ENCODE peak calls at places on chromosomes 7 and 10, in six cellular contexts. One of them, this sample, is unnamed.

GRCh38 chr7:90262438-90262837 is 17.5 kb downstream of the CFAP69 start:
- DNase-seq in H1: no peak
- DNase-seq in IMR-90: peak; percentile 35
- DNase-seq in trophoblast cell: no peak
- DNase-seq in mesenchymal stem cell: peak; percentile 20
- DNase-seq in H9: no peak
- DNase-seq in this sample: no peak

GRCh38 chr10:89312973-89313372 is 11.1 kb downstream of the IFIT2 start:
- DNase-seq in IMR-90: no peak
- DNase-seq in trophoblast cell: no peak
- DNase-seq in H1: no peak
- DNase-seq in H9: no peak
- DNase-seq in mesenchymal stem cell: no peak
- DNase-seq in this sample: no peak

GRCh38 chr10:86437447-86437846 is 70.9 kb upstream of the GRID1 start:
- DNase-seq in H1: no peak
- DNase-seq in trophoblast cell: no peak
- DNase-seq in H9: no peak
- DNase-seq in IMR-90: no peak
- DNase-seq in mesenchymal stem cell: no peak
- DNase-seq in this sample: no peak

GRCh38 chr10:81108516-81109199 is 571.0 kb downstream of the SH2D4B start:
- DNase-seq in trophoblast cell: no peak
- DNase-seq in IMR-90: peak; percentile 3
- DNase-seq in mesenchymal stem cell: peak; percentile 42
- DNase-seq in H9: no peak
- DNase-seq in H1: no peak
- DNase-seq in this sample: no peak

GRCh38 chr10:106919798-106920382 is 244.6 kb downstream of the SORCS1 start:
- DNase-seq in trophoblast cell: no peak
- DNase-seq in H1: no peak
- DNase-seq in mesenchymal stem cell: no peak
- DNase-seq in H9: no peak
- DNase-seq in IMR-90: no peak
- DNase-seq in this sample: no peak

GRCh38 chr7:126185959-126186580 is 1066.7 kb downstream of the GRM8 start:
- DNase-seq in H1: peak; percentile 27
- DNase-seq in mesenchymal stem cell: no peak
- DNase-seq in H9: peak; percentile 75
- DNase-seq in trophoblast cell: peak; percentile 62
- DNase-seq in IMR-90: no peak
- DNase-seq in this sample: no peak

GRCh38 chr7:76424413-76425111 is at the start of gene ZP3:
- DNase-seq in H1: no peak
- DNase-seq in trophoblast cell: no peak
- DNase-seq in H9: no peak
- DNase-seq in mesenchymal stem cell: no peak
- DNase-seq in IMR-90: no peak
- DNase-seq in this sample: no peak

GRCh38 chr10:101986277-101986971 is 69.5 kb downstream of the ARMH3 start:
- DNase-seq in H9: no peak
- DNase-seq in H1: no peak
- DNase-seq in IMR-90: no peak
- DNase-seq in mesenchymal stem cell: no peak
- DNase-seq in trophoblast cell: peak; percentile 27
- DNase-seq in this sample: no peak

GRCh38 chr10:70914316-70914864 is 26.0 kb upstream of the PCBD1 start:
- DNase-seq in trophoblast cell: no peak
- DNase-seq in H9: no peak
- DNase-seq in IMR-90: no peak
- DNase-seq in H1: no peak
- DNase-seq in mesenchymal stem cell: no peak
- DNase-seq in this sample: no peak

DNA sequence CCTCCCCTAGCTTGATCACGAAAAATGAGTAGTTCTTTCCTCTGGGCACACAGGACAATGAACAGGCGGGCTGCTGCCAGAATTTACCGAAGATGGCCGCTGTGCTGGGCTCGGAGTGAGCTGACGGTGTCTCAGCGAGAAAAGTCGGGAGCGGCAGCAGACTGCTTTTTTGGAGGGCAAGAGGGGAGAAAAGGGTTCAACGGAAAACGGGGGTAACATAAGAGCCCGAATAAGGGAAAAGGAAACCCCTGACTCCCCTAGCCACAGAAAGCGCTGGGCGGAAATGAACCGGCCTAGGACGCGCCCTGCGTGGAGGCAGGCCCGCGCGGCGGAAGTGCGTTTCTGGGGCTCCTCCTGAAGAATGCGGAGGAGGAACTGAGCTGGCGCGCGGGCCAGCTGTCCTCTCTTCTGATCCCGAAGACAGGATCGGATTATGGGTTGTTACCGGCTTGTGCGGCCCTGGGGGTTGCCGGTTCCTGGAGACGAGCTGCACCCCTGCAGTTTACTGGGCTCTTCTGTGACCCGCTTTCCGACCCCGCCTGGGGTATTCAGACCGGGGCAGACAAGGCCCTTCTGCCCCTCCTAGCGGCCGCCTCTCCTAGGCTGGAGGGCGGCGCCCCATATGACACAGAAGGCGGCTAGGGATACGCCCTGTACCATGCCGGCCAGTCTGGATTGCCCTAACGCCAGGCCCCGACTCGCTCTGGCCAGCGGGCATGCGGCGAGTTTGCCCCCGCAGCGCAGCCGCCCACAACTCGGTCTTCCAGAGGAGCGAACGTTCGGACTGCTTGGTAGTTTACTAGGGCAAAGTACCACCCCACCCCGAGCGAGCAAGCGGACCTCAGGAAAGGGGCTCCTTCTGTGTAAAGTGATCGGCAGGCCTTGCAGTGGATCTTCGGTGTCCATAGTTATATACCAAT is 30.1 kb upstream of the KMT2E start:
- DNase-seq in H1: peak; percentile 58
- DNase-seq in trophoblast cell: peak; percentile 33
- DNase-seq in IMR-90: peak; percentile 81
- DNase-seq in H9: peak; percentile 91
- DNase-seq in mesenchymal stem cell: peak; percentile 93
- DNase-seq in this sample: peak; percentile 72
- H3K4me1 ChIP-seq in H1: peaks cover 13% of the 10 kb centered on the region
- H3K4me1 ChIP-seq in trophoblast cell: peaks cover 8% of the 10 kb centered on the region
- H3K4me1 ChIP-seq in IMR-90: peaks cover 16% of the 10 kb centered on the region
- H3K4me1 ChIP-seq in H9: no peaks in the 10 kb centered on the region
- H3K4me1 ChIP-seq in mesenchymal stem cell: peaks cover 12% of the 10 kb centered on the region
- H3K4me1 ChIP-seq in this sample: peaks cover 41% of the 10 kb centered on the region

DNA sequence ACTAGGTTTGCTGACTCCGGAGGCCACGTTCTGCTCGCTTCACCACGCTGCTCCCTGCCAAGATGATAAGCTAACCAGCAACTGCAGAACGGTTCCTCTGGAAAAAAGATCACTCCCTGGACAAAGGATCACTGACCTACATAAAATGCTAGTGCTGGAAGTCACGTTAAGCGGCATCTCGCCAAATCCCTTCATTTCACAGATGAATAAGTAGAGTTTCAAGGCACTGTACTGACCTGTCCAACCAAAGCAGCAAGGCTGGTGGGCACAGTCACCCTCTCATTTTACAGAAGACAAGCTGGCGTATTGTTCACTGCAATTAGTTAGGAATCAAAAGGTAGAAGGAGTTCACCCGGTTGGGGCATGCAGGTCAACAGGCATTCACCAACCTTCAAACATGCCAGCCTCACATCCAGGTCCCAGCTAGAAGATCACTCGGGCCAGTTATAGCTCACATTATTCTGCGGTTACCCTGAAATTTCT is 33.0 kb downstream of the HIPK2 start:
- DNase-seq in H1: no peak
- DNase-seq in mesenchymal stem cell: no peak
- DNase-seq in trophoblast cell: no peak
- DNase-seq in H9: no peak
- DNase-seq in IMR-90: no peak
- DNase-seq in this sample: no peak
- H3K9ac ChIP-seq in H1: no peak overlapping the region
- H3K9ac ChIP-seq in mesenchymal stem cell: no peak overlapping the region
- H3K9ac ChIP-seq in trophoblast cell: no peak overlapping the region
- H3K9ac ChIP-seq in H9: no peak overlapping the region
- H3K9ac ChIP-seq in IMR-90: no peak overlapping the region
- H3K9ac ChIP-seq in this sample: no peak overlapping the region

DNA sequence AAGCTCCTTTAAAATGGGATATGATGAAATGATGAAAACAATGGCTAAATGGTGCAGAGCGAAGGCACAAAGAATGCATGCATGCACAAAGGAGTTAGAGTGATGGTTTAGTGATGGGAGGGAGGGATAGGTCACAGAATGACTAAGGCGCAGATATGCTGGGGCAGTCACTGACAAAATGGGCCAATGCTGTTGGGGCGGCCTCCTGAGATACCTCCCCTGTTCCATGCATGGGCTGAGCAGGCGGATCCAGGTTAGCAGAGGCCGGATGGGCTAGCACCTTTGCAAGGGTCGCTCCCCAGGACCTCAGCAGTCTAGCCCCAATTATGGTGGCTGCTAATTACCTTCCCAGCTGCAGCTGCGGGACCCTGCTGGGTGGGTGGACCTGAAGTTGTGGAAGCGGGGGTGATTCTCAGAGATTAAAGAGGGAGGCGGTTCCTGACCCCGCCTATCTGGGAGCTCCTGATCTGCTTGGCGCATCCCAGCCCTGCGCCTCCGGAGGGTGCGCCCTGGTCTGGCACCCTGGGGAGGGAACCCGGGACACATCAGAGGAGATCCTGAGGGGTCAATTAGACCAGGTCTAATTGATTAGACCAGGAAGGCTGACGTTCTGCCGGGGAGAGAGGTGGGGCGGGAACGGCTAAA is 175.0 kb downstream of the CYP26A1 start:
- DNase-seq in trophoblast cell: no peak
- DNase-seq in mesenchymal stem cell: no peak
- DNase-seq in IMR-90: no peak
- DNase-seq in H1: no peak
- DNase-seq in H9: peak; percentile 32
- DNase-seq in this sample: no peak
- H4K91ac ChIP-seq in trophoblast cell: no peak overlapping the region
- H4K91ac ChIP-seq in mesenchymal stem cell: no peak overlapping the region
- H4K91ac ChIP-seq in IMR-90: no peak overlapping the region
- H4K91ac ChIP-seq in H1: no peak overlapping the region
- H4K91ac ChIP-seq in H9: no peak overlapping the region
- H4K91ac ChIP-seq in this sample: no peak overlapping the region

GRCh38 chr7:37284285-37284684 is 164.4 kb downstream of the ELMO1 start:
- DNase-seq in H9: no peak
- DNase-seq in trophoblast cell: no peak
- DNase-seq in mesenchymal stem cell: no peak
- DNase-seq in H1: no peak
- DNase-seq in IMR-90: no peak
- DNase-seq in this sample: no peak
- H3K4me1 ChIP-seq in H9: no peaks in the 10 kb centered on the region
- H3K4me1 ChIP-seq in trophoblast cell: peaks cover 34% of the 10 kb centered on the region
- H3K4me1 ChIP-seq in mesenchymal stem cell: no peaks in the 10 kb centered on the region
- H3K4me1 ChIP-seq in H1: peaks cover 16% of the 10 kb centered on the region
- H3K4me1 ChIP-seq in IMR-90: no peaks in the 10 kb centered on the region
- H3K4me1 ChIP-seq in this sample: peaks cover 3% of the 10 kb centered on the region

DNA sequence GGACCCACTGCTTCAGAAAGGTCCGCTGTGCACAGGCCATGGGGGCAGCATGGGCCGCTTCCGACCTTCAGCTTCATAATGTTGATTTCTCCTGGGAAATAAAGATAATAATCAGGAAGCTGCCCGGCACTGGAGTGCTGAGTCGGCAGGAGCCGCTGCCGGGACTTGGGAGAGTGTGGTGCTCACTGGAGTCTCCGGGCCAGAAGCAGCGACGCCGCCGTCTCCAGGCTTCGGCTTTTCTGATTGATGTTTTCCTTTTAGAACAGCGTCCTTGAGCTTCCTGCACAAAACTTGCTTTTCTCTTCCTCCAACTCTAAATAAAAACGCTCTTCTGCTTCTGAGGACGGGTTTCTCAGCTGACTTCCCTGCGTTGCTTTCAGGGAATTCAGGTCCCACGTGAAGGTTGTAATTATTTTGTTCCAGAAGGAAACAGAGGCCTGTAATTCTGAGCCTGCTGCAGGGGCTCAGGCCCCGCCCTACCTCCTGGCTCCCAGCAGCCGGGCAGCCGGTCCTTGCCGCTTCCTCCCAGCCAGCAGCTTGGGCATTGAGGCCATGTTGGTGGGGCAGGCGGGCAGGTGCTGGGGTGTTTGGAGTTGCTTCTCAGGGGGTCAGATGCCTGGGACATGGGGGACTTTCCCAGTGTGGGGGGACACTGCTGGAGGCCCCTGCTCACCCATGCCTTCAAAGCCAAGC is 14.7 kb downstream of the PWWP2B start:
- DNase-seq in H9: no peak
- DNase-seq in trophoblast cell: peak; percentile 37
- DNase-seq in H1: no peak
- DNase-seq in IMR-90: peak; percentile 20
- DNase-seq in mesenchymal stem cell: peak; percentile 86
- DNase-seq in this sample: no peak
- H3K9ac ChIP-seq in H9: no peak overlapping the region
- H3K9ac ChIP-seq in trophoblast cell: no peak overlapping the region
- H3K9ac ChIP-seq in H1: no peak overlapping the region
- H3K9ac ChIP-seq in IMR-90: no peak overlapping the region
- H3K9ac ChIP-seq in mesenchymal stem cell: peak overlapping the region; percentile 72
- H3K9ac ChIP-seq in this sample: no peak overlapping the region

DNA sequence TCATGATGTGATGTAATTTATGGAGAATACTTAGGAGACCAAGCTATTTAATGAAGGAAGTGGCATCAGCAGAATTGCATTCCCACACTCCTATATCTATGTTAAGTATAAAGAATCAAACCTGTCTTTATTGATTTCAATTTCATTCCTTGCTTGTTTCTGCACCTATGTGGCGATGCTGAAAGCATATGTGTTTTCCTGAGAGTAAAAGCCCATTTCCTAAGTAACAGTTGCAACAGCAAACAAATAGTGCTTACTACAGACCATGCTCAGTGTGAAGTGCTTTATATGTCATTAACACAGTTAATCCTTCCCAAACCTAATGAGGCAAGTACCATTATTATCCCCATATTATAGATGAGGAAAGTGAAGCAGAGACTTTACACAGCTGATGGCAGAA is 552.1 kb downstream of the PARD3 start:
- DNase-seq in IMR-90: no peak
- DNase-seq in trophoblast cell: no peak
- DNase-seq in H9: no peak
- DNase-seq in H1: no peak
- DNase-seq in mesenchymal stem cell: peak; percentile 40
- DNase-seq in this sample: no peak
- H4K91ac ChIP-seq in IMR-90: no peak overlapping the region
- H4K91ac ChIP-seq in trophoblast cell: no peak overlapping the region
- H4K91ac ChIP-seq in H9: no peak overlapping the region
- H4K91ac ChIP-seq in H1: no peak overlapping the region
- H4K91ac ChIP-seq in mesenchymal stem cell: no peak overlapping the region
- H4K91ac ChIP-seq in this sample: no peak overlapping the region

GRCh38 chr7:148521271-148521670 is 69.3 kb upstream of the C7orf33 start:
- DNase-seq in trophoblast cell: peak; percentile 87
- DNase-seq in H1: no peak
- DNase-seq in IMR-90: no peak
- DNase-seq in H9: no peak
- DNase-seq in mesenchymal stem cell: no peak
- DNase-seq in this sample: no peak
- H3K4me1 ChIP-seq in trophoblast cell: peaks cover 7% of the 10 kb centered on the region
- H3K4me1 ChIP-seq in H1: peaks cover under 1% of the 10 kb centered on the region
- H3K4me1 ChIP-seq in IMR-90: no peaks in the 10 kb centered on the region
- H3K4me1 ChIP-seq in H9: no peaks in the 10 kb centered on the region
- H3K4me1 ChIP-seq in mesenchymal stem cell: no peaks in the 10 kb centered on the region
- H3K4me1 ChIP-seq in this sample: peaks cover 3% of the 10 kb centered on the region

GRCh38 chr7:55575098-55575497 is 2.8 kb upstream of the VOPP1 start:
- DNase-seq in H9: no peak
- DNase-seq in IMR-90: no peak
- DNase-seq in trophoblast cell: no peak
- DNase-seq in mesenchymal stem cell: no peak
- DNase-seq in H1: no peak
- DNase-seq in this sample: no peak
- H3K9ac ChIP-seq in H9: no peak overlapping the region
- H3K9ac ChIP-seq in IMR-90: no peak overlapping the region
- H3K9ac ChIP-seq in trophoblast cell: no peak overlapping the region
- H3K9ac ChIP-seq in mesenchymal stem cell: no peak overlapping the region
- H3K9ac ChIP-seq in H1: no peak overlapping the region
- H3K9ac ChIP-seq in this sample: no peak overlapping the region